ENCODE peak calls at places on chromosomes 3 and 15, in eight cellular contexts. R is fibroblast of lung, F is HCT116, O is PC-9, P is tibial artery, E is Peyer's patch, Q is lung, V is psoas muscle. I is an unnamed sample. For H3K27me3, the result is how much of the 10 kb centered on the place peaks cover.

GRCh38 chr3:10361375-10361774 is 40.5 kb upstream of the SEC13 start:
- DNase-seq in R (no peak), F (no peak), O (no peak), P (no peak), E (peak), Q (no peak), V (peak), I (no peak)

GRCh38 chr3:12862387-12862786 is 21.0 kb upstream of the RPL32 start:
- DNase-seq in R (no peak), F (no peak), O (no peak), P (no peak), E (no peak), Q (no peak), V (no peak), I (no peak)

GRCh38 chr15:90002428-90002844 is 1.3 kb downstream of the ZNF710 start:
- DNase-seq in R (peak), F (no peak), O (no peak), P (peak), E (peak), Q (peak), V (peak), I (peak)

GRCh38 chr3:173870976-173871375 is 473.4 kb downstream of the NLGN1 start:
- DNase-seq in R (no peak), F (no peak), O (no peak), P (no peak), E (no peak), Q (no peak), V (no peak), I (no peak)

GRCh38 chr15:23910030-23910429 is 222.9 kb upstream of the NDN start:
- DNase-seq in R (no peak), F (no peak), O (no peak), P (no peak), E (no peak), Q (no peak), V (no peak), I (no peak)

GRCh38 chr3:12284591-12284990 is 4.3 kb upstream of the PPARG start:
- DNase-seq in R (no peak), F (no peak), O (no peak), P (no peak), E (no peak), Q (no peak), V (no peak), I (no peak)

GRCh38 chr15:24683736-24684135 is 8.2 kb downstream of the NPAP1 start:
- DNase-seq in R (no peak), F (no peak), O (no peak), P (no peak), E (no peak), Q (no peak), V (no peak), I (no peak)

GRCh38 chr3:3089017-3089416 is 21.2 kb downstream of the IL5RA start:
- DNase-seq in R (no peak), F (no peak), O (no peak), P (no peak), E (no peak), Q (no peak), V (no peak), I (no peak)

GRCh38 chr3:179036226-179036625 is 35.4 kb downstream of the ZMAT3 start:
- DNase-seq in R (peak), F (no peak), O (no peak), P (no peak), E (no peak), Q (no peak), V (no peak), I (no peak)

GRCh38 chr15:90962021-90962420 is 7.3 kb downstream of the RCCD1 start:
- DNase-seq in R (no peak), F (no peak), O (no peak), P (no peak), E (no peak), Q (no peak), V (no peak), I (no peak)

GRCh38 chr15:76196949-76197315 is 114.3 kb downstream of the ETFA start:
- DNase-seq in R (no peak), F (no peak), O (no peak), P (peak), E (no peak), Q (no peak), V (peak), I (peak)

GRCh38 chr3:185630182-185630622 is 44.1 kb downstream of the SENP2 start:
- DNase-seq in R (peak), F (no peak), O (peak), P (peak), E (no peak), Q (peak), V (peak), I (peak)

GRCh38 chr3:132592211-132592610 is 4.9 kb upstream of the ACKR4 start:
- DNase-seq in R (no peak), F (no peak), O (no peak), P (no peak), E (no peak), Q (no peak), V (no peak), I (no peak)

GRCh38 chr3:12681586-12682371 is 17.9 kb upstream of the RAF1 start:
- DNase-seq in R (peak), F (no peak), O (peak), P (peak), E (no peak), Q (peak), V (no peak), I (no peak)

GRCh38 chr3:38003817-38004414 is 13.3 kb downstream of the VILL start:
- DNase-seq in R (no peak), F (no peak), O (no peak), P (no peak), E (peak), Q (no peak), V (peak), I (peak)

GRCh38 chr15:99176757-99177156 is 71.9 kb downstream of the SYNM start:
- DNase-seq in R (no peak), F (no peak), O (no peak), P (no peak), E (no peak), Q (peak), V (no peak), I (no peak)

GRCh38 chr15:45157974-45158373 is 28.2 kb downstream of the DUOX1 start:
- DNase-seq in R (peak), F (no peak), O (no peak), P (no peak), E (no peak), Q (no peak), V (no peak), I (no peak)

GRCh38 chr3:195200010-195200822 is 70.7 kb downstream of the XXYLT1 start:
- DNase-seq in R (no peak), F (no peak), O (no peak), P (no peak), E (no peak), Q (no peak), V (no peak), I (peak)

GRCh38 chr15:48712546-48712945 is 67.0 kb upstream of the FBN1 start:
- DNase-seq in R (no peak), F (no peak), O (no peak), P (no peak), E (no peak), Q (no peak), V (no peak), I (no peak)

GRCh38 chr3:61454806-61455205 is 106.6 kb upstream of the PTPRG start:
- DNase-seq in R (peak), F (no peak), O (no peak), P (no peak), E (no peak), Q (no peak), V (no peak), I (no peak)

GRCh38 chr15:50128266-50128665 is 9.2 kb upstream of the ATP8B4 start:
- DNase-seq in R (no peak), F (no peak), O (no peak), P (peak), E (no peak), Q (peak), V (peak), I (peak)
- TF ChIP-seq CTCF in R (no peak), F (peak), O (no peak), P (no peak), E (no peak), Q (no peak), V (no peak), I (peak)

GRCh38 chr15:73951044-73951561 is 24.8 kb downstream of the LOXL1 start:
- DNase-seq in R (peak), F (no peak), O (no peak), P (peak), E (peak), Q (peak), V (peak), I (peak)

GRCh38 chr15:73952171-73952912 is 26.1 kb downstream of the LOXL1 start:
- DNase-seq in R (no peak), F (no peak), O (no peak), P (no peak), E (no peak), Q (no peak), V (peak), I (no peak)

GRCh38 chr15:73952913-73953750 is 26.9 kb downstream of the LOXL1 start:
- DNase-seq in R (no peak), F (no peak), O (no peak), P (peak), E (no peak), Q (no peak), V (no peak), I (no peak)

GRCh38 chr15:73950479-73951043 is 24.3 kb downstream of the LOXL1 start:
- DNase-seq in R (no peak), F (no peak), O (no peak), P (no peak), E (peak), Q (no peak), V (peak), I (no peak)

DNA sequence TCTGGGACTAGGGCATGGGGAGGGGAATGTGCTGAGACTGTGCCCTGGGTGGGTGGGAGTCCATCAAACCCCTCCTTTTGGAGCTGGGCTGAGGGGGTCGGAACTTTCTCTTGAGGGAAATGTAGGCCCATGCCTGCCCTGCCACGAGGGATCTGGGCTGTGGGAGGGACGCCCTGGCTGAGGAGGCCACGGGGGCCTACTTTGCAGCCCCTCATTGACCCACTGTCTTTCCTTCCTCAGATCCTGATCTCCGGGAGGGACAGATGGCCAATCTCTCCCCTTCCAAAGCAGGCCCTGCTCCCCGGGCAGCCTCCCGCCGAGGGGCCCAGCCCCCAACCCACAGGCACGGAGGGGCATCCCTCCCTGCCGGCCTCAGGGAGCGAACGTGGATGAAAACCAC is 25.3 kb downstream of the LOXL1 start:
- DNase-seq in R (no peak), F (no peak), O (no peak), P (no peak), E (peak), Q (no peak), V (no peak), I (no peak)
- H3K27ac ChIP-seq in R (peak), F (no peak), O (no peak), P (peak), E (peak), Q (peak), V (peak), I (peak)

DNA sequence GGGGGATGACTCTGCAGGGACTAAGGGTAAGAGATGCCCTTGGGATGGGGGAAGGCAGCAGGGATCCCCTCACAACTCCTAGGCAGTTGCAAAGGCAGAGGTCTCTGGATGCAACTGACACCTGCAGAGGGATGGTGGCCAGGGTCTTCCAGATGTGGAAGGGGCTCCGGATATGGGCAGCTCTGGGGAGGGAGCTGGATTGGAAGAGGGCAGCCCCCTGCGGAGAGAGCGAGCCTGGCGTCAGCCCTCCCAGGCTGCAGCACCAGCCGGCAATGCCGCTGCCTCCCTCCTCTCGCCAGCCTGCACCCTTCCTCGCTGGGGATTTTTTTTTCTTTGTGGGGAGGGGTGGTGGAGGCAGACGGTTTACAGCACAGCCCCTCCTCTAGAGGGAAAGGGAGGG is 1.7 kb downstream of the INSYN1 start:
- DNase-seq in R (no peak), F (no peak), O (no peak), P (no peak), E (no peak), Q (no peak), V (no peak), I (no peak)
- H3K27me3 ChIP-seq in R (under half), F (under half), O (half or more), P (under half), E (under half), Q (under half), V (under half), I (under half)

DNA sequence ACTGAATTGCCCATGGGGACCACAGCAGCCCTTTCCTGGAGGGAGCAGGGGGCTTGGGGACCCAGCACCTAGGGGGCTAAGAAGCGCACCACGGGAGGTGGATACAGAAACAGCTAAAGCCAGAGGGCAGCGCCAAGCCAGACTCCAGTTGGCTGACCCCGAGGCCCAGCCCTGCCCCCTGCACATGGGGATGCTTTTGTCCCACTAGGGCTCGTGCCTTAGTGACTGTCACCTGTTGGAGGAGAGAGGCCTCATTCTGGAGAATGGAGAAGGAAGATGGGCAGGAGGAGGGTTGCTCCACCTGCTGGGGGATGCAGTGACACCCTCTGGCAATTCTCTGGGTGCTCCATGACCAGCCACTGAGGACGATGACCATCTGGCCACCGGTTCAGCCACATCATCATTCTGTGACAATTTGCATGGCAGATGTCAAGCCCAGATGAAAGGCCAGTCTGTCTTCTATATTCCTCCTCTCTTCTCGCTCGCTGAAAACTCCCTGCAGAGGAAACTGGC is 167.8 kb upstream of the TLE3 start:
- DNase-seq in R (no peak), F (no peak), O (no peak), P (no peak), E (no peak), Q (no peak), V (no peak), I (no peak)
- TF ChIP-seq CTCF in R (peak), F (peak), O (peak), P (no peak), E (no peak), Q (no peak), V (peak), I (peak)

GRCh38 chr3:94875149-94875548 is 812.3 kb downstream of the NSUN3 start:
- DNase-seq in R (no peak), F (no peak), O (no peak), P (no peak), E (no peak), Q (no peak), V (no peak), I (no peak)
- H3K27ac ChIP-seq in R (no peak), F (no peak), O (no peak), P (no peak), E (no peak), Q (no peak), V (no peak), I (no peak)

I was measured in heart right ventricle.